ENCODE peak calls at places on chromosomes 4 and X, in seven cellular contexts. One of them, this sample, is unnamed. For H3K27me3, the result is how much of the 10 kb centered on the place peaks cover.

GRCh38 chrX:9897761-9898161 is 69.4 kb upstream of the CLDN34 start:
- DNase-seq in brain microvascular endothelial cell: peak
- DNase-seq in left ventricle myocardium inferior: no peak
- DNase-seq in hepatocyte: no peak
- DNase-seq in AG04450: peak
- DNase-seq in dorsolateral prefrontal cortex: no peak
- DNase-seq in heart right ventricle: no peak
- DNase-seq in this sample: no peak

GRCh38 chrX:46665232-46666162 is 91.9 kb downstream of the CHST7 start:
- DNase-seq in hepatocyte: no peak
- DNase-seq in brain microvascular endothelial cell: no peak
- DNase-seq in AG04450: no peak
- DNase-seq in dorsolateral prefrontal cortex: no peak
- DNase-seq in left ventricle myocardium inferior: no peak
- DNase-seq in heart right ventricle: no peak
- DNase-seq in this sample: no peak

GRCh38 chr4:186887211-186887785 is 163.6 kb upstream of the FAT1 start:
- DNase-seq in brain microvascular endothelial cell: no peak
- DNase-seq in hepatocyte: no peak
- DNase-seq in heart right ventricle: no peak
- DNase-seq in dorsolateral prefrontal cortex: no peak
- DNase-seq in left ventricle myocardium inferior: no peak
- DNase-seq in AG04450: no peak
- DNase-seq in this sample: no peak

GRCh38 chrX:120457766-120458180 is 11.3 kb downstream of the LAMP2 start:
- DNase-seq in left ventricle myocardium inferior: no peak
- DNase-seq in AG04450: peak
- DNase-seq in dorsolateral prefrontal cortex: no peak
- DNase-seq in heart right ventricle: no peak
- DNase-seq in hepatocyte: peak
- DNase-seq in brain microvascular endothelial cell: peak
- DNase-seq in this sample: no peak

GRCh38 chr4:7423801-7424552 is 10.8 kb downstream of the PSAPL1 start:
- DNase-seq in AG04450: no peak
- DNase-seq in hepatocyte: no peak
- DNase-seq in brain microvascular endothelial cell: no peak
- DNase-seq in dorsolateral prefrontal cortex: peak
- DNase-seq in left ventricle myocardium inferior: peak
- DNase-seq in heart right ventricle: no peak
- DNase-seq in this sample: no peak

GRCh38 chrX:67574696-67575095 is 30.9 kb downstream of the AR start:
- DNase-seq in brain microvascular endothelial cell: no peak
- DNase-seq in hepatocyte: no peak
- DNase-seq in dorsolateral prefrontal cortex: no peak
- DNase-seq in heart right ventricle: no peak
- DNase-seq in AG04450: no peak
- DNase-seq in left ventricle myocardium inferior: no peak
- DNase-seq in this sample: no peak

GRCh38 chr4:111934294-111934693 is 211.0 kb upstream of the FAM241A start:
- DNase-seq in hepatocyte: no peak
- DNase-seq in brain microvascular endothelial cell: no peak
- DNase-seq in dorsolateral prefrontal cortex: no peak
- DNase-seq in heart right ventricle: no peak
- DNase-seq in left ventricle myocardium inferior: no peak
- DNase-seq in AG04450: no peak
- DNase-seq in this sample: no peak

GRCh38 chrX:71632923-71633657 is 14.8 kb upstream of the CXCR3 start:
- DNase-seq in brain microvascular endothelial cell: no peak
- DNase-seq in left ventricle myocardium inferior: no peak
- DNase-seq in heart right ventricle: no peak
- DNase-seq in hepatocyte: no peak
- DNase-seq in AG04450: no peak
- DNase-seq in dorsolateral prefrontal cortex: no peak
- DNase-seq in this sample: no peak

GRCh38 chr4:55768291-55768690 is 51.3 kb upstream of the EXOC1L start:
- DNase-seq in dorsolateral prefrontal cortex: no peak
- DNase-seq in brain microvascular endothelial cell: peak
- DNase-seq in AG04450: peak
- DNase-seq in left ventricle myocardium inferior: no peak
- DNase-seq in heart right ventricle: no peak
- DNase-seq in hepatocyte: peak
- DNase-seq in this sample: no peak

GRCh38 chrX:44975666-44976263 is 102.8 kb downstream of the KDM6A start:
- DNase-seq in dorsolateral prefrontal cortex: no peak
- DNase-seq in AG04450: no peak
- DNase-seq in brain microvascular endothelial cell: no peak
- DNase-seq in hepatocyte: no peak
- DNase-seq in left ventricle myocardium inferior: no peak
- DNase-seq in heart right ventricle: no peak
- DNase-seq in this sample: no peak

GRCh38 chr4:105050896-105051295 is 95.8 kb upstream of the TET2 start:
- DNase-seq in AG04450: no peak
- DNase-seq in hepatocyte: no peak
- DNase-seq in brain microvascular endothelial cell: no peak
- DNase-seq in heart right ventricle: no peak
- DNase-seq in dorsolateral prefrontal cortex: no peak
- DNase-seq in left ventricle myocardium inferior: no peak
- DNase-seq in this sample: no peak

GRCh38 chrX:152632445-152633097 is 5.1 kb upstream of the GABRQ start:
- DNase-seq in AG04450: peak
- DNase-seq in brain microvascular endothelial cell: peak
- DNase-seq in hepatocyte: peak
- DNase-seq in left ventricle myocardium inferior: peak
- DNase-seq in dorsolateral prefrontal cortex: peak
- DNase-seq in heart right ventricle: peak
- DNase-seq in this sample: no peak

GRCh38 chr4:173878701-173879100 is 348.7 kb upstream of the HAND2 start:
- DNase-seq in hepatocyte: peak
- DNase-seq in brain microvascular endothelial cell: no peak
- DNase-seq in heart right ventricle: peak
- DNase-seq in dorsolateral prefrontal cortex: no peak
- DNase-seq in left ventricle myocardium inferior: peak
- DNase-seq in AG04450: peak
- DNase-seq in this sample: no peak

GRCh38 chr4:104531390-104531789 is 36.7 kb upstream of the CXXC4 start:
- DNase-seq in left ventricle myocardium inferior: no peak
- DNase-seq in AG04450: no peak
- DNase-seq in heart right ventricle: no peak
- DNase-seq in dorsolateral prefrontal cortex: no peak
- DNase-seq in brain microvascular endothelial cell: no peak
- DNase-seq in hepatocyte: no peak
- DNase-seq in this sample: no peak

GRCh38 chr4:109005523-109005922 is 242.7 kb upstream of the ETNPPL start:
- DNase-seq in left ventricle myocardium inferior: no peak
- DNase-seq in dorsolateral prefrontal cortex: no peak
- DNase-seq in AG04450: no peak
- DNase-seq in hepatocyte: no peak
- DNase-seq in brain microvascular endothelial cell: peak
- DNase-seq in heart right ventricle: no peak
- DNase-seq in this sample: no peak

GRCh38 chrX:42978655-42979379 is 200.9 kb upstream of the PPP1R2C start:
- DNase-seq in hepatocyte: no peak
- DNase-seq in AG04450: no peak
- DNase-seq in heart right ventricle: no peak
- DNase-seq in brain microvascular endothelial cell: no peak
- DNase-seq in left ventricle myocardium inferior: no peak
- DNase-seq in dorsolateral prefrontal cortex: no peak
- DNase-seq in this sample: no peak

GRCh38 chr4:82842593-82842992 is 44.0 kb upstream of the SCD5 start:
- DNase-seq in heart right ventricle: no peak
- DNase-seq in hepatocyte: peak
- DNase-seq in AG04450: no peak
- DNase-seq in left ventricle myocardium inferior: no peak
- DNase-seq in brain microvascular endothelial cell: peak
- DNase-seq in dorsolateral prefrontal cortex: no peak
- DNase-seq in this sample: no peak

GRCh38 chr4:13169731-13170130 is 314.4 kb downstream of the RAB28 start:
- DNase-seq in left ventricle myocardium inferior: no peak
- DNase-seq in dorsolateral prefrontal cortex: no peak
- DNase-seq in hepatocyte: no peak
- DNase-seq in brain microvascular endothelial cell: no peak
- DNase-seq in AG04450: no peak
- DNase-seq in heart right ventricle: no peak
- DNase-seq in this sample: no peak

GRCh38 chr4:13168326-13168725 is 315.8 kb downstream of the RAB28 start:
- DNase-seq in dorsolateral prefrontal cortex: no peak
- DNase-seq in left ventricle myocardium inferior: no peak
- DNase-seq in AG04450: no peak
- DNase-seq in hepatocyte: no peak
- DNase-seq in heart right ventricle: no peak
- DNase-seq in brain microvascular endothelial cell: no peak
- DNase-seq in this sample: no peak

GRCh38 chr4:13170131-13170530 is 314.0 kb downstream of the RAB28 start:
- DNase-seq in left ventricle myocardium inferior: no peak
- DNase-seq in heart right ventricle: no peak
- DNase-seq in hepatocyte: no peak
- DNase-seq in dorsolateral prefrontal cortex: no peak
- DNase-seq in AG04450: no peak
- DNase-seq in brain microvascular endothelial cell: no peak
- DNase-seq in this sample: no peak

GRCh38 chr4:13173974-13174373 is 310.2 kb downstream of the RAB28 start:
- DNase-seq in dorsolateral prefrontal cortex: no peak
- DNase-seq in hepatocyte: no peak
- DNase-seq in heart right ventricle: peak
- DNase-seq in brain microvascular endothelial cell: no peak
- DNase-seq in AG04450: no peak
- DNase-seq in left ventricle myocardium inferior: peak
- DNase-seq in this sample: no peak

DNA sequence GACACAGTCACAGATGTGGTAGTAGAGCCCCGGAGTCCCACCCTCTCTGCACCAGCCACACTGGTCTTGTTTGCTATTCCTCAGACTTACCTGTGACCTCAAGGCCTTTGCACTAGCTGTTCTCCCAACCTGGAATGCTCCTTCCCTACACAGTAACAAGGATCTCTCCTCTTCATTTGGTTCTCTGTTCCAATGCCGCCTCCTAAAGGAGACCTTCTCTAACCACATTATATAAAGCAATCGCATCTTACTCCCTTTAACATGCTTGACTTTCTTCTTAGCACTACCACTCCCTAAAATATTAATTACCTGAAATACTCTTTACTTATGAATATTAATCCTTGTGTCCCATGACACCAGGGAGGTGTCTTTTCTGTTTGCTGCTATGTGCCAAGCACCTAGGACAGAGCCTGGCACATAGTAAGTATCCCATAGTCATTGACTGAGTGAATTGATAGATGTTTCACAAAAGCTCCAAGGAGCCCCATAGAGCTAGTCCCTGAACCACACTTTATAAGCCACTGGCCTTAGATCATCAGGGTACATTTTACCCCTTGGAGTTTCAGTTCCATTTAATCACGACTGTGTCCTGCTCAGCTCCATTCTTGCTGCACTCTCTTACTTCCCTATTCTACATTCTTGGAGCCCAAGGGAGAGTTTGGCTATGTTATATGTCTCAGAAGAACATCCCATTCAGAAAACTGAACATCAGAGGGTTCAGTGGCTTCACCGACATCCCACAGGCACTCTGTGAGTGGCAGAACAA is 312.7 kb downstream of the RAB28 start:
- DNase-seq in AG04450: no peak
- DNase-seq in heart right ventricle: no peak
- DNase-seq in dorsolateral prefrontal cortex: no peak
- DNase-seq in hepatocyte: no peak
- DNase-seq in left ventricle myocardium inferior: no peak
- DNase-seq in brain microvascular endothelial cell: no peak
- DNase-seq in this sample: no peak
- H3K27me3 ChIP-seq in AG04450: under half
- H3K27me3 ChIP-seq in heart right ventricle: under half
- H3K27me3 ChIP-seq in dorsolateral prefrontal cortex: under half
- H3K27me3 ChIP-seq in hepatocyte: under half
- H3K27me3 ChIP-seq in left ventricle myocardium inferior: under half
- H3K27me3 ChIP-seq in brain microvascular endothelial cell: under half
- H3K27me3 ChIP-seq in this sample: under half

GRCh38 chrX:23773601-23774175 is 9.3 kb upstream of the SAT1 start:
- DNase-seq in heart right ventricle: no peak
- DNase-seq in dorsolateral prefrontal cortex: no peak
- DNase-seq in AG04450: no peak
- DNase-seq in left ventricle myocardium inferior: no peak
- DNase-seq in brain microvascular endothelial cell: no peak
- DNase-seq in hepatocyte: no peak
- DNase-seq in this sample: no peak
- H3K27ac ChIP-seq in heart right ventricle: peak
- H3K27ac ChIP-seq in dorsolateral prefrontal cortex: no peak
- H3K27ac ChIP-seq in AG04450: no peak
- H3K27ac ChIP-seq in left ventricle myocardium inferior: peak
- H3K27ac ChIP-seq in brain microvascular endothelial cell: no peak
- H3K27ac ChIP-seq in hepatocyte: no peak
- H3K27ac ChIP-seq in this sample: no peak

GRCh38 chrX:17531500-17531899 is 156.5 kb downstream of the NHS start:
- DNase-seq in AG04450: no peak
- DNase-seq in hepatocyte: no peak
- DNase-seq in dorsolateral prefrontal cortex: no peak
- DNase-seq in left ventricle myocardium inferior: no peak
- DNase-seq in heart right ventricle: no peak
- DNase-seq in brain microvascular endothelial cell: no peak
- DNase-seq in this sample: no peak

GRCh38 chrX:17527135-17527701 is 152.2 kb downstream of the NHS start:
- DNase-seq in brain microvascular endothelial cell: no peak
- DNase-seq in AG04450: no peak
- DNase-seq in dorsolateral prefrontal cortex: no peak
- DNase-seq in hepatocyte: no peak
- DNase-seq in left ventricle myocardium inferior: peak
- DNase-seq in heart right ventricle: peak
- DNase-seq in this sample: no peak

GRCh38 chrX:17527932-17528331 is 152.9 kb downstream of the NHS start:
- DNase-seq in dorsolateral prefrontal cortex: no peak
- DNase-seq in AG04450: no peak
- DNase-seq in left ventricle myocardium inferior: no peak
- DNase-seq in heart right ventricle: no peak
- DNase-seq in brain microvascular endothelial cell: no peak
- DNase-seq in hepatocyte: no peak
- DNase-seq in this sample: no peak

GRCh38 chrX:17525762-17526555 is 151.0 kb downstream of the NHS start:
- DNase-seq in dorsolateral prefrontal cortex: no peak
- DNase-seq in brain microvascular endothelial cell: no peak
- DNase-seq in hepatocyte: no peak
- DNase-seq in left ventricle myocardium inferior: no peak
- DNase-seq in AG04450: peak
- DNase-seq in heart right ventricle: no peak
- DNase-seq in this sample: no peak

DNA sequence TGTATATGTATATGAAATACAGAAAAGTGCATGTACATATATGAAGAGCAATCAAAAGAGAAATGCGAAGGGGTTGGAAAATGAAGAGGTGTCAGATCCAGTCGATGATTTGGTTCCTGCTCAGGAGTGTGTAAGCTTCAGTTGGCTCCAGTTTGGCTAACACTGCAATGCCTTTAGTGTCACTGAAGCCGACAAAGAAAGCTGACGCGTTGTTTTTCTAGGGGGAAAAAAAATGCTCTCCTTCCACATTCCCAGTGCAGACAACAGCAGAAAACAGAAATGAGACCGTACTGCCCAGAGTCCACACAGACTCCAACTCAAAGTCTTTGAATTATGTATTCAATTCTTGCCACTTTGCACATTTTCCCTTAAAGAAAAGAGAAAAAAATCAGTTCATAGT is 154.3 kb downstream of the NHS start:
- DNase-seq in heart right ventricle: no peak
- DNase-seq in dorsolateral prefrontal cortex: no peak
- DNase-seq in AG04450: no peak
- DNase-seq in left ventricle myocardium inferior: no peak
- DNase-seq in brain microvascular endothelial cell: peak
- DNase-seq in hepatocyte: no peak
- DNase-seq in this sample: no peak
- TF ChIP-seq CTCF in heart right ventricle: no peak
- TF ChIP-seq CTCF in dorsolateral prefrontal cortex: no peak
- TF ChIP-seq CTCF in AG04450: no peak
- TF ChIP-seq CTCF in left ventricle myocardium inferior: no peak
- TF ChIP-seq CTCF in brain microvascular endothelial cell: no peak
- TF ChIP-seq CTCF in hepatocyte: no peak
- TF ChIP-seq CTCF in this sample: no peak

GRCh38 chr4:130648570-130648969 is 1552.6 kb downstream of the C4orf33 start:
- DNase-seq in left ventricle myocardium inferior: no peak
- DNase-seq in brain microvascular endothelial cell: no peak
- DNase-seq in heart right ventricle: no peak
- DNase-seq in AG04450: no peak
- DNase-seq in dorsolateral prefrontal cortex: no peak
- DNase-seq in hepatocyte: peak
- DNase-seq in this sample: no peak
- H3K27me3 ChIP-seq in left ventricle myocardium inferior: under half
- H3K27me3 ChIP-seq in brain microvascular endothelial cell: under half
- H3K27me3 ChIP-seq in heart right ventricle: under half
- H3K27me3 ChIP-seq in AG04450: under half
- H3K27me3 ChIP-seq in dorsolateral prefrontal cortex: under half
- H3K27me3 ChIP-seq in hepatocyte: under half
- H3K27me3 ChIP-seq in this sample: under half